ENCODE peak calls at places on chromosomes 11 and 22, in ten cellular contexts. C is neural progenitor cell, Z is left lung, L is neuronal stem cell, U is mesendoderm, G is uterus, D is aorta, P is IMR-90, F is heart left ventricle, N is colonic mucosa. I is an unnamed sample.
A peak's percentile ranks its signal among the peaks of the same experiment; 100 is the strongest.

GRCh38 chr11:116118138-116118470 is 613.9 kb upstream of the CADM1 start:
- DNase-seq in F (no peak), Z (no peak), G (no peak), P (no peak), L (no peak), C (no peak), D (no peak), U (no peak), N (peak; percentile 3), I (no peak)

GRCh38 chr11:47861762-47862161 is 13.6 kb upstream of the NUP160 start:
- DNase-seq in Z (no peak), U (no peak), G (no peak), D (no peak), C (no peak), P (peak; percentile 74), N (no peak), L (no peak), F (no peak), I (peak; percentile 76)

GRCh38 chr22:42160830-42161696 is 30.5 kb upstream of the CYP2D6 start:
- DNase-seq in N (peak; percentile 68), U (peak; percentile 57), G (no peak), Z (no peak), D (no peak), F (no peak), P (no peak), L (no peak), C (no peak), I (no peak)

GRCh38 chr22:42437488-42438292 is 5.5 kb upstream of the NFAM1 start:
- DNase-seq in P (peak; percentile 18), F (peak; percentile 90), N (peak; percentile 84), D (peak; percentile 87), U (peak; percentile 84), G (peak; percentile 75), Z (peak; percentile 78), C (peak; percentile 88), L (peak; percentile 83), I (peak; percentile 76)

GRCh38 chr11:1005913-1006312 is 30.6 kb downstream of the MUC6 start:
- DNase-seq in C (no peak), L (no peak), F (no peak), N (no peak), Z (no peak), U (no peak), D (no peak), P (no peak), G (peak; percentile 35), I (no peak)

GRCh38 chr11:82315093-82315492 is 418.6 kb downstream of the FAM181B start:
- DNase-seq in C (peak; percentile 70), D (peak; percentile 42), Z (no peak), G (peak; percentile 16), U (peak; percentile 72), L (peak; percentile 20), P (no peak), N (no peak), F (no peak), I (no peak)

GRCh38 chr11:58061813-58062212 is 31.1 kb downstream of the OR6Q1 start:
- DNase-seq in L (no peak), Z (no peak), P (peak; percentile 95), N (no peak), U (no peak), G (no peak), C (no peak), F (no peak), D (no peak), I (no peak)

GRCh38 chr11:132008872-132009271 is 638.5 kb downstream of the NTM start:
- DNase-seq in C (peak; percentile 65), D (no peak), G (no peak), L (peak; percentile 18), N (no peak), U (peak; percentile 40), P (no peak), Z (no peak), F (no peak), I (no peak)

GRCh38 chr22:33829549-33830280 is 90.6 kb downstream of the LARGE1 start:
- DNase-seq in C (peak; percentile 46), N (no peak), F (no peak), L (no peak), D (no peak), G (no peak), U (peak; percentile 83), Z (no peak), P (no peak), I (no peak)

GRCh38 chr22:49546811-49547585 is 280.7 kb downstream of the BRD1 start:
- DNase-seq in G (no peak), D (no peak), F (peak; percentile 22), P (no peak), U (no peak), C (no peak), N (no peak), L (no peak), Z (peak; percentile 13), I (no peak)

GRCh38 chr11:44300881-44301855 is 8.8 kb downstream of the ALX4 start:
- DNase-seq in D (no peak), N (no peak), C (no peak), U (no peak), L (no peak), Z (no peak), P (no peak), F (no peak), G (no peak), I (peak; percentile 99)

DNA sequence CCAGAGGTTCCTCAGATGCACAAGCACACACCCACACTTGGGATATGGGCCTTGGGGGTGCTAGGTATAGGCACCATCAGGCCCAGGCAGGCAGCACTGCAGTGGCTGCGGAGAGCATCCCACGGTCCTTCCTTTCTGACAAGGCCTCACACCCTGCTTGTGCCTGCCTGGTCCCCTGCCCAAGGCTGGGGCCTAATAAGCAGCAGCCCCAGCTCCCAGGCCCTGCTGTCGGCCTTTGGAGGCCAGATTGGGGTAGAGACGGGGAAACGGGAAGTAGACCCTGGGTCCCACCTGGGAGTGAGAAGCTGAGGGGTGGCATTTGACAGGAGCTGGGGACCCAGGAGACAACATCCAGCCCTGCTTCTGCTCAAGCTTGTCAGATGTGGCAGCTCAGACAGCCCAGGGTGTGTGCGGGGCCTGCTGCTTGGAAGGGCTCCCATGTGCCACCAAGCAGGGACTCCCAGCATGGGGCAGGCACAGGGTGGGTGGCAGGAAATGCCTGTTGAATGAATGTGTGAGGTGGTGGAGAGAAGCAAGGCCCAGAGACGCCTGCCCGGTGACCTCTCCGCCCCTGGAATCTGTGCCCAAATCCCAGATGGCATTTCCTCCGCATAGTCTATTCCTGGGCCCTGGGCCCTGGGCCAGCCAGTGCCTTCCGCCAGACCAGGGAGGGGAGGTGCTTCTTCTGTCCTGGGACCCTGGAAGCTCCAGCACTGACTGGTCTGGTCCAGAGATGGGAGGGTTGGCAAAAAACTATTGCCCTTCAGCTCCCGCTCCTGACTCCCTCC is 3.5 kb downstream of the CST6 start:
- DNase-seq in Z (no peak), P (no peak), N (no peak), F (peak; percentile 60), D (peak; percentile 93), U (no peak), G (no peak), C (no peak), L (no peak), I (peak; percentile 86)
- H3K4me3 ChIP-seq in Z (no peak overlapping the region), P (no peak overlapping the region), N (no peak overlapping the region), F (no peak overlapping the region), D (no peak overlapping the region), U (no peak overlapping the region), G (no peak overlapping the region), C (no peak overlapping the region), L (no peak overlapping the region), I (no peak overlapping the region)

DNA sequence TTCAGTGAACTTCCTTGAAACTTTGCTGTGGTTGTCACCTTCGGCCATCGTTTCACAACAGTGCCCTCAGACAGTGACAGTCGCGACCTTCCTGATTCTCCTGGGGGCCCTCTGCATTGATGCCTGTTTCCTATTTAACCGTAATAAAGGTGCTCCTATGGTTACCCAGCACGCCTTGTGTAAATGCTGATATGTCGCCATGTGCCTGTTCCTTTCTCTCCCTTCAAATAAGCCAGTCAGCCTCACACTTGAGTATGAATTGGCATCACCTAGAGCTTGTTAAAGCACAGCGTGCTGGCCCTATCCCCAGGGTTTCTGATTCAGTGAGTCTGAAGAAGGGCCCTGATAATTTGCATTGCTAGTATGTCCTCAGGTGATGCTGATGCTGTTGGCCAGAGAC is 104.8 kb downstream of the MICAL2 start:
- DNase-seq in C (peak; percentile 20), D (no peak), N (no peak), F (no peak), Z (no peak), L (no peak), U (peak; percentile 71), G (no peak), P (no peak), I (no peak)
- H3K27ac ChIP-seq in C (no peak overlapping the region), D (peak overlapping the region; percentile 53), N (no peak overlapping the region), F (no peak overlapping the region), Z (peak overlapping the region; percentile 26), L (no peak overlapping the region), U (no peak overlapping the region), G (no peak overlapping the region), P (peak overlapping the region; percentile 93), I (no peak overlapping the region)

DNA sequence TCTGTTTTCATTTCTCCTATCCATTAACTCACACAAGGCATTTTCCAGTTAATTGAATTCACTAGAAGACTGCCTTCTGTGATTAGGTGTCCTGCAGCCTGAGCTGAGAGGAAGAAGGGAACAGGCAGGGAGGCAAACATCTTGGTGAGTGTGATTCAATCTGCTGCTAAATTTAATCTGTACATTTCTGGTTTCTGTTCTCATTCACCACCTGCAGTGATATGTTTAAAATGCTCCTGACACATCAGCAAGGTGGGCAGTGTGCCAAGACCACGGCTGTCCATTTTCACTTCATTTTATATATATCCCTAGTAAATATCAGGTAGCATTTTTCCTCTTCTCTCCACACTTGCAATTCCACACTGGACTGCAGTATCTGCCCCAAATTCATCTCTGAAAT is 416.5 kb downstream of the TMEM135 start:
- DNase-seq in U (no peak), Z (no peak), C (no peak), L (no peak), G (no peak), N (no peak), F (no peak), D (no peak), P (peak; percentile 35), I (no peak)
- H3K4me1 ChIP-seq in U (no peaks in the 10 kb centered on the region), Z (no peaks in the 10 kb centered on the region), C (no peaks in the 10 kb centered on the region), L (no peaks in the 10 kb centered on the region), G (no peaks in the 10 kb centered on the region), N (no peaks in the 10 kb centered on the region), F (no peaks in the 10 kb centered on the region), D (no peaks in the 10 kb centered on the region), P (peaks cover 3% of the 10 kb centered on the region), I (peaks cover 14% of the 10 kb centered on the region)

GRCh38 chr11:64180871-64181270 is 5.1 kb upstream of the STIP1 start:
- DNase-seq in Z (no peak), G (no peak), F (no peak), N (no peak), D (no peak), L (no peak), U (no peak), P (no peak), C (no peak), I (no peak)

GRCh38 chr11:64179221-64179620 is 6.8 kb upstream of the STIP1 start:
- DNase-seq in P (no peak), D (no peak), L (no peak), Z (no peak), U (no peak), N (no peak), F (no peak), C (no peak), G (no peak), I (no peak)

GRCh38 chr11:64178203-64178602 is 7.8 kb upstream of the STIP1 start:
- DNase-seq in F (no peak), D (no peak), L (no peak), U (no peak), Z (no peak), P (no peak), G (no peak), C (no peak), N (no peak), I (no peak)

GRCh38 chr11:64183890-64184289 is 2.1 kb upstream of the STIP1 start:
- DNase-seq in F (no peak), P (no peak), C (no peak), U (no peak), Z (no peak), D (no peak), N (no peak), G (no peak), L (no peak), I (no peak)

GRCh38 chr11:64181506-64182411 is 4.2 kb upstream of the STIP1 start:
- DNase-seq in P (peak; percentile 93), F (peak; percentile 93), G (peak; percentile 91), N (peak; percentile 94), C (peak; percentile 74), Z (peak; percentile 94), U (peak; percentile 88), L (no peak), D (peak; percentile 97), I (peak; percentile 95)
- H3K4me3 ChIP-seq in P (no peak overlapping the region), F (peak overlapping the region; percentile 23), G (peak overlapping the region; percentile 9), N (no peak overlapping the region), C (no peak overlapping the region), Z (no peak overlapping the region), U (no peak overlapping the region), L (peak overlapping the region; percentile 44), D (no peak overlapping the region), I (no peak overlapping the region)

I was measured in SJSA1.